ENCODE peak calls at places on chromosome 2, in four cellular contexts. I, S, M and T are unnamed samples.

GRCh38 chr2:80102026-80102425 is 202.5 kb downstream of the LRRTM1 start:
- DNase-seq in I (peak), S (no peak), M (no peak), T (no peak)

GRCh38 chr2:233418761-233419625 is 64.7 kb downstream of the DGKD start:
- DNase-seq in M (peak), I (peak), S (no peak), T (no peak)

GRCh38 chr2:45652090-45653050 is 895 bp downstream of the PRKCE start:
- DNase-seq in M (no peak), S (no peak), I (peak), T (peak)

GRCh38 chr2:73133566-73134227 is 20.9 kb upstream of the RAB11FIP5 start:
- DNase-seq in M (no peak), I (peak), S (no peak), T (no peak)

GRCh38 chr2:132267372-132267771 is 105.6 kb upstream of the ANKRD30BL start:
- DNase-seq in I (no peak), S (no peak), M (no peak), T (no peak)

GRCh38 chr2:82993631-82994030 is 1465.4 kb downstream of the SUCLG1 start:
- DNase-seq in S (no peak), I (no peak), M (no peak), T (no peak)

GRCh38 chr2:161569401-161569800 is 54.8 kb upstream of the SLC4A10 start:
- DNase-seq in S (no peak), M (no peak), I (no peak), T (no peak)

GRCh38 chr2:162301151-162301804 is 17.2 kb downstream of the IFIH1 start:
- DNase-seq in I (peak), M (peak), S (peak), T (peak)